ENCODE peak calls at places on chromosomes 11 and 22, in five cellular contexts. H, O, L, V and C are unnamed samples.

GRCh38 chr22:42299586-42300285 is 29.3 kb upstream of the TCF20 start:
- DNase-seq in H (peak; percentile 32), O (no peak), L (no peak), V (no peak), C (no peak)

GRCh38 chr11:96314326-96315050 is 28.5 kb downstream of the MAML2 start:
- DNase-seq in H (peak; percentile 43), O (no peak), L (peak; percentile 74), V (peak; percentile 47), C (peak; percentile 83)

GRCh38 chr11:115193931-115194797 is 310.1 kb downstream of the CADM1 start:
- DNase-seq in H (no peak), O (no peak), L (no peak), V (no peak), C (peak; percentile 29)

GRCh38 chr11:120025606-120026335 is 112.1 kb downstream of the TRIM29 start:
- DNase-seq in H (no peak), O (no peak), L (no peak), V (no peak), C (no peak)

GRCh38 chr11:26278354-26278753 is 53.6 kb upstream of the ANO3 start:
- DNase-seq in H (no peak), O (no peak), L (no peak), V (no peak), C (no peak)

GRCh38 chr11:59247535-59248227 is 35.0 kb upstream of the MPEG1 start:
- DNase-seq in H (no peak), O (peak; percentile 22), L (peak; percentile 25), V (peak; percentile 42), C (peak; percentile 43)

GRCh38 chr11:9760180-9760550 is 96.3 kb downstream of the SWAP70 start:
- DNase-seq in H (peak; percentile 79), O (peak; percentile 86), L (peak; percentile 93), V (peak; percentile 90), C (peak; percentile 99)

GRCh38 chr11:65551572-65552398 is 6.4 kb downstream of the LTBP3 start:
- DNase-seq in H (peak; percentile 62), O (no peak), L (peak; percentile 57), V (peak; percentile 41), C (no peak)

GRCh38 chr11:110972640-110973039 is 260.4 kb upstream of the ARHGAP20 start:
- DNase-seq in H (peak; percentile 36), O (peak; percentile 60), L (peak; percentile 89), V (peak; percentile 93), C (peak; percentile 66)

GRCh38 chr22:49159711-49160110 is 668.0 kb downstream of the BRD1 start:
- DNase-seq in H (no peak), O (no peak), L (no peak), V (no peak), C (no peak)

GRCh38 chr11:105208038-105208437 is 68.5 kb upstream of the CARD18 start:
- DNase-seq in H (no peak), O (no peak), L (no peak), V (no peak), C (no peak)

GRCh38 chr11:17547051-17547577 is at the start of gene OTOG:
- DNase-seq in H (no peak), O (no peak), L (no peak), V (no peak), C (no peak)

GRCh38 chr11:114111369-114112042 is 52.0 kb downstream of the ZBTB16 start:
- DNase-seq in H (no peak), O (no peak), L (no peak), V (peak; percentile 81), C (no peak)

GRCh38 chr11:61488651-61489291 is 19.8 kb upstream of the LRRC10B start:
- DNase-seq in H (peak; percentile 72), O (no peak), L (no peak), V (peak; percentile 28), C (no peak)

GRCh38 chr11:57116654-57117053 is 65.1 kb upstream of the LRRC55 start:
- DNase-seq in H (peak; percentile 13), O (peak; percentile 37), L (peak; percentile 73), V (peak; percentile 52), C (peak; percentile 55)

GRCh38 chr11:60447070-60447469 is 8.6 kb upstream of the MS4A1 start:
- DNase-seq in H (no peak), O (no peak), L (no peak), V (no peak), C (no peak)